ENCODE peak calls at places on chromosomes 2 and 18, in ten cellular contexts. T, S, Y, O, Q, K, N, Z, J and X are unnamed samples.

GRCh38 chr2:205759732-205760516 is 77.6 kb downstream of the NRP2 start:
- DNase-seq in Z (no peak), Y (no peak), S (no peak), O (no peak), T (no peak), Q (no peak), J (no peak), K (no peak), N (no peak), X (no peak)

GRCh38 chr18:12403601-12404506 is 3.9 kb upstream of the PRELID3A start:
- DNase-seq in S (peak; percentile 69), K (no peak), O (no peak), Q (no peak), J (no peak), T (no peak), Y (no peak), N (no peak), Z (peak; percentile 51), X (no peak)

GRCh38 chr2:228367356-228367755 is 185.9 kb upstream of the SPHKAP start:
- DNase-seq in O (no peak), Y (no peak), K (no peak), N (no peak), Z (no peak), Q (no peak), T (no peak), S (no peak), J (no peak), X (no peak)

GRCh38 chr2:19504400-19505198 is 146.2 kb upstream of the OSR1 start:
- DNase-seq in Z (peak; percentile 28), Y (no peak), O (no peak), J (no peak), T (no peak), N (no peak), K (no peak), Q (no peak), S (peak; percentile 26), X (no peak)

GRCh38 chr18:5515007-5515744 is 28.6 kb downstream of the EPB41L3 start:
- DNase-seq in T (no peak), O (no peak), N (no peak), Y (no peak), K (no peak), S (no peak), J (no peak), Z (no peak), Q (no peak), X (no peak)

GRCh38 chr2:221254281-221254680 is 317.8 kb downstream of the EPHA4 start:
- DNase-seq in N (no peak), Z (no peak), S (no peak), Y (no peak), O (no peak), J (no peak), K (peak; percentile 28), T (no peak), Q (no peak), X (no peak)

GRCh38 chr2:121038431-121038830 is 246.6 kb downstream of the TFCP2L1 start:
- DNase-seq in K (no peak), T (no peak), N (no peak), O (no peak), J (no peak), Q (no peak), Z (no peak), Y (no peak), S (no peak), X (no peak)

GRCh38 chr18:58195278-58195721 is 151.3 kb downstream of the NEDD4L start:
- DNase-seq in J (no peak), N (no peak), S (peak; percentile 74), T (peak; percentile 28), K (peak; percentile 53), Q (peak; percentile 16), Z (no peak), O (peak; percentile 68), Y (no peak), X (peak; percentile 37)

GRCh38 chr2:3408781-3409180 is 29.3 kb downstream of the TRAPPC12 start:
- DNase-seq in Q (no peak), O (no peak), K (no peak), Z (no peak), J (no peak), N (no peak), Y (no peak), T (no peak), S (no peak), X (no peak)

GRCh38 chr2:39642054-39642742 is 23.5 kb upstream of the TMEM178A start:
- DNase-seq in Q (no peak), S (no peak), O (no peak), K (no peak), N (peak; percentile 25), J (peak; percentile 25), Y (no peak), Z (no peak), T (no peak), X (peak; percentile 84)

GRCh38 chr2:27315122-27315521 is 6.9 kb upstream of the UCN start:
- DNase-seq in N (no peak), K (no peak), Y (no peak), T (no peak), O (no peak), Q (no peak), Z (no peak), S (no peak), J (no peak), X (no peak)

GRCh38 chr2:28395334-28396061 is 2.8 kb downstream of the FOSL2 start:
- DNase-seq in O (peak; percentile 73), J (no peak), Q (no peak), K (peak; percentile 79), S (peak; percentile 66), Y (no peak), Z (no peak), N (no peak), T (peak; percentile 76), X (no peak)

GRCh38 chr2:43178602-43179542 is 47.5 kb downstream of the ZFP36L2 start:
- DNase-seq in N (no peak), J (peak; percentile 73), O (peak; percentile 78), Y (no peak), T (peak; percentile 93), Z (peak; percentile 89), Q (no peak), K (peak; percentile 89), S (peak; percentile 86), X (peak; percentile 91)

GRCh38 chr2:102110596-102111334 is 31.8 kb upstream of the IL1R1 start:
- DNase-seq in Y (no peak), S (no peak), K (no peak), J (no peak), T (no peak), N (no peak), Q (no peak), O (no peak), Z (no peak), X (no peak)

GRCh38 chr2:167140330-167140729 is 252.1 kb downstream of the XIRP2 start:
- DNase-seq in J (no peak), N (no peak), Q (no peak), O (no peak), T (no peak), Z (no peak), K (no peak), S (no peak), Y (no peak), X (no peak)

GRCh38 chr2:167134381-167135072 is 246.2 kb downstream of the XIRP2 start:
- DNase-seq in S (no peak), J (no peak), Z (peak; percentile 2), Y (no peak), Q (no peak), K (no peak), T (no peak), N (peak; percentile 61), O (no peak), X (peak; percentile 54)

GRCh38 chr2:167135691-167136090 is 247.4 kb downstream of the XIRP2 start:
- DNase-seq in O (no peak), N (no peak), T (no peak), Q (no peak), K (no peak), J (no peak), S (no peak), Y (no peak), Z (no peak), X (no peak)

GRCh38 chr2:167133614-167134013 is 245.3 kb downstream of the XIRP2 start:
- DNase-seq in O (no peak), J (no peak), Q (no peak), Z (no peak), S (no peak), N (no peak), T (no peak), Y (no peak), K (no peak), X (no peak)

GRCh38 chr2:167136876-167137579 is 248.7 kb downstream of the XIRP2 start:
- DNase-seq in K (no peak), Y (no peak), N (no peak), Z (no peak), J (no peak), O (no peak), Q (no peak), T (no peak), S (no peak), X (no peak)
- H3K4me1 ChIP-seq in K (no peaks in the 10 kb centered on the region), Y (no peaks in the 10 kb centered on the region), N (no peaks in the 10 kb centered on the region), Z (no peaks in the 10 kb centered on the region), J (peaks cover 6% of the 10 kb centered on the region), O (no peaks in the 10 kb centered on the region), Q (no peaks in the 10 kb centered on the region), T (no peaks in the 10 kb centered on the region), S (no peaks in the 10 kb centered on the region), X (peaks cover 5% of the 10 kb centered on the region)

DNA sequence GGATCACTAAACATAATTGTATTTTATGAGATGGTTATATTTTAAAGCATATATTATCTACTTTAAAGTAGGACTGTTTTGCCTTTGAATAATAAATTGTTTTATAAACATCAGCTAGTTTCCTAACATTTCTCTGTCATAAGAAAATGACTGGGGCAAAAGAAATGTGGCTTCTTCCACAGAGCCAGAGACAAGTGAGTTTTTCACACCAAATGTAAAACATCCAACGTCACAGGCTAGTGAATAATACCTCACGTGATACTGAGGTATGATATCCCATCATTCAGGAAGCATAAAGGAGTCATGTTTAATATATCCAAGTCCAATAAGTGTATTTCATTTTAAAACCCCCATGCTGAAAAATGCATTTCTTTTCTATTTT is 5.9 kb downstream of the COLEC12 start:
- DNase-seq in K (no peak), S (no peak), J (no peak), O (no peak), T (no peak), Q (no peak), N (no peak), Y (no peak), Z (no peak), X (no peak)
- H3K4me1 ChIP-seq in K (peaks cover 1% of the 10 kb centered on the region), S (peaks cover 11% of the 10 kb centered on the region), J (peaks cover 5% of the 10 kb centered on the region), O (no peaks in the 10 kb centered on the region), T (no peaks in the 10 kb centered on the region), Q (no peaks in the 10 kb centered on the region), N (peaks cover 4% of the 10 kb centered on the region), Y (no peaks in the 10 kb centered on the region), Z (peaks cover 8% of the 10 kb centered on the region), X (peaks cover 29% of the 10 kb centered on the region)

GRCh38 chr2:200619275-200619674 is 33.5 kb downstream of the AOX1 start:
- DNase-seq in K (no peak), O (no peak), Z (no peak), Q (no peak), J (no peak), N (no peak), S (no peak), T (no peak), Y (no peak), X (no peak)
- H3K4me1 ChIP-seq in K (no peaks in the 10 kb centered on the region), O (no peaks in the 10 kb centered on the region), Z (peaks cover 58% of the 10 kb centered on the region), Q (no peaks in the 10 kb centered on the region), J (no peaks in the 10 kb centered on the region), N (peaks cover 6% of the 10 kb centered on the region), S (peaks cover 5% of the 10 kb centered on the region), T (no peaks in the 10 kb centered on the region), Y (no peaks in the 10 kb centered on the region), X (no peaks in the 10 kb centered on the region)

DNA sequence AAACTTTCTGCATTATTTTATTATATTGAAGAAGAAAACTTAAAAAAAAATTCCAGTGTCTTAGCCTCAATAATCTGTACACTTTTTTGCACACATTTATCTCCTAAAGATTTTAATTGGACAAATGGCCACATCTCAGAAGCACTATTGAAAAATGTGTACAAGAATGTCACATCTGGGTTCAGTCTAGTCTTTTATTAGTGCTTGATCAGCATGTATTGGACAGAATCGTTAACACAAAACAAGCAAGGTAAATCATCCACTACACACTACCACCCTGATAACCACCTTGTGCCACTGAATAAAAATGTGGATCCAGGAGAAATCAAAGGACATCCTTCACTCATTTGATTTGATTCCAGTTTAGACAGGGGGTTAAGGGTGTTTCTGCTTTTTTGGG is 554.8 kb downstream of the ARHGAP15 start:
- DNase-seq in Z (no peak), S (no peak), J (no peak), Y (no peak), K (no peak), O (no peak), N (no peak), Q (no peak), T (no peak), X (no peak)
- H3K4me1 ChIP-seq in Z (no peaks in the 10 kb centered on the region), S (peaks cover 4% of the 10 kb centered on the region), J (no peaks in the 10 kb centered on the region), Y (no peaks in the 10 kb centered on the region), K (no peaks in the 10 kb centered on the region), O (no peaks in the 10 kb centered on the region), N (no peaks in the 10 kb centered on the region), Q (no peaks in the 10 kb centered on the region), T (no peaks in the 10 kb centered on the region), X (no peaks in the 10 kb centered on the region)